ENCODE peak calls at places on chromosomes 5 and 9, in seven cellular contexts. X, H, U, M, Z, I and V are unnamed samples. For H3K9me3, the result is how much of the 10 kb centered on the place peaks cover.

GRCh38 chr5:76050131-76050530 is 33.1 kb upstream of the SV2C start:
- DNase-seq in X (no peak), H (no peak), U (no peak), M (no peak), Z (no peak), I (no peak), V (no peak)

GRCh38 chr5:73312146-73312871 is 136.3 kb downstream of the FOXD1 start:
- DNase-seq in X (no peak), H (peak), U (peak), M (no peak), Z (peak), I (no peak), V (peak)

GRCh38 chr9:93033541-93033940 is 25.0 kb upstream of the SUSD3 start:
- DNase-seq in X (no peak), H (no peak), U (no peak), M (no peak), Z (no peak), I (no peak), V (no peak)

GRCh38 chr5:175206651-175207050 is 237.3 kb downstream of the DRD1 start:
- DNase-seq in X (peak), H (no peak), U (no peak), M (no peak), Z (no peak), I (no peak), V (no peak)

GRCh38 chr9:8652282-8652681 is 852.7 kb upstream of the DMAC1 start:
- DNase-seq in X (no peak), H (no peak), U (no peak), M (no peak), Z (no peak), I (no peak), V (no peak)

GRCh38 chr5:111422245-111422644 is 90.1 kb downstream of the STARD4 start:
- DNase-seq in X (no peak), H (no peak), U (no peak), M (no peak), Z (no peak), I (no peak), V (no peak)

GRCh38 chr5:52702877-52703276 is 84.8 kb upstream of the ITGA1 start:
- DNase-seq in X (no peak), H (no peak), U (no peak), M (no peak), Z (no peak), I (no peak), V (no peak)

GRCh38 chr9:136711751-136712689 is at the start of gene DIPK1B:
- DNase-seq in X (no peak), H (no peak), U (no peak), M (no peak), Z (peak), I (no peak), V (no peak)

GRCh38 chr9:119283118-119283794 is 86.0 kb downstream of the BRINP1 start:
- DNase-seq in X (no peak), H (no peak), U (no peak), M (no peak), Z (peak), I (peak), V (no peak)

GRCh38 chr5:115389074-115389798 is 92.8 kb upstream of the CCDC112 start:
- DNase-seq in X (no peak), H (no peak), U (peak), M (no peak), Z (no peak), I (no peak), V (no peak)

GRCh38 chr5:2153350-2153749 is 270.6 kb upstream of the IRX4 start:
- DNase-seq in X (no peak), H (no peak), U (no peak), M (no peak), Z (no peak), I (no peak), V (no peak)

GRCh38 chr9:34545497-34545896 is 22.7 kb upstream of the ENHO start:
- DNase-seq in X (no peak), H (no peak), U (no peak), M (no peak), Z (no peak), I (no peak), V (no peak)

GRCh38 chr5:148966348-148966747 is 96.5 kb downstream of the SH3TC2 start:
- DNase-seq in X (no peak), H (no peak), U (no peak), M (no peak), Z (no peak), I (no peak), V (no peak)

GRCh38 chr9:136567651-136568287 is 21.9 kb upstream of the NOTCH1 start:
- DNase-seq in X (peak), H (no peak), U (peak), M (no peak), Z (peak), I (peak), V (no peak)

GRCh38 chr5:54021413-54022155 is 288.8 kb downstream of the ARL15 start:
- DNase-seq in X (no peak), H (no peak), U (peak), M (no peak), Z (no peak), I (no peak), V (no peak)

GRCh38 chr5:28523887-28524637 is 1485.7 kb upstream of the CDH9 start:
- DNase-seq in X (no peak), H (no peak), U (peak), M (no peak), Z (no peak), I (no peak), V (no peak)

GRCh38 chr9:84702469-84702868 is 32.9 kb downstream of the NTRK2 start:
- DNase-seq in X (no peak), H (no peak), U (no peak), M (no peak), Z (no peak), I (no peak), V (no peak)

GRCh38 chr5:134240421-134240962 is 14.6 kb upstream of the PPP2CA start:
- DNase-seq in X (no peak), H (no peak), U (peak), M (no peak), Z (peak), I (peak), V (no peak)

GRCh38 chr5:120447706-120448239 is 16.3 kb upstream of the PRR16 start:
- DNase-seq in X (no peak), H (no peak), U (no peak), M (no peak), Z (no peak), I (no peak), V (no peak)

GRCh38 chr5:149608936-149609502 is 27.7 kb downstream of the ARHGEF37 start:
- DNase-seq in X (no peak), H (no peak), U (no peak), M (no peak), Z (no peak), I (no peak), V (no peak)

GRCh38 chr5:108216890-108217289 is 165.0 kb downstream of the FBXL17 start:
- DNase-seq in X (no peak), H (no peak), U (peak), M (no peak), Z (peak), I (peak), V (no peak)

GRCh38 chr5:1668141-1668721 is 131.4 kb downstream of the MRPL36 start:
- DNase-seq in X (no peak), H (peak), U (no peak), M (no peak), Z (peak), I (peak), V (no peak)

GRCh38 chr9:5894237-5894959 is 3.7 kb downstream of the MLANA start:
- DNase-seq in X (no peak), H (no peak), U (no peak), M (no peak), Z (no peak), I (no peak), V (no peak)

GRCh38 chr9:69556707-69557106 is 115.5 kb downstream of the APBA1 start:
- DNase-seq in X (no peak), H (no peak), U (no peak), M (no peak), Z (no peak), I (no peak), V (no peak)

GRCh38 chr5:115751176-115751575 is 65.3 kb downstream of the CDO1 start:
- DNase-seq in X (no peak), H (no peak), U (no peak), M (no peak), Z (no peak), I (no peak), V (no peak)

GRCh38 chr5:95365302-95366095 is 25.7 kb upstream of the FAM81B start:
- DNase-seq in X (no peak), H (no peak), U (no peak), M (no peak), Z (no peak), I (no peak), V (no peak)

GRCh38 chr5:136036991-136037705 is 8.4 kb downstream of the TGFBI start:
- DNase-seq in X (peak), H (peak), U (no peak), M (no peak), Z (no peak), I (no peak), V (peak)

GRCh38 chr5:61334224-61335196 is 2.5 kb downstream of the ZSWIM6 start:
- DNase-seq in X (no peak), H (no peak), U (peak), M (no peak), Z (peak), I (no peak), V (no peak)

GRCh38 chr9:12698293-12698692 is 5.1 kb downstream of the TYRP1 start:
- DNase-seq in X (no peak), H (no peak), U (peak), M (no peak), Z (peak), I (no peak), V (no peak)

GRCh38 chr5:158660726-158661125 is 439.0 kb downstream of the EBF1 start:
- DNase-seq in X (no peak), H (no peak), U (no peak), M (no peak), Z (no peak), I (no peak), V (no peak)

GRCh38 chr5:173452098-173452497 is 123.9 kb upstream of the STC2 start:
- DNase-seq in X (no peak), H (no peak), U (peak), M (no peak), Z (no peak), I (peak), V (no peak)

GRCh38 chr5:54309751-54310432 is 481 bp downstream of the ARL15 start:
- DNase-seq in X (peak), H (peak), U (peak), M (no peak), Z (peak), I (peak), V (no peak)

GRCh38 chr5:51433052-51433710 is 49.9 kb downstream of the ISL1 start:
- DNase-seq in X (no peak), H (no peak), U (no peak), M (no peak), Z (no peak), I (no peak), V (no peak)

GRCh38 chr5:53123702-53124101 is 14.1 kb upstream of the MOCS2 start:
- DNase-seq in X (no peak), H (no peak), U (peak), M (no peak), Z (no peak), I (no peak), V (no peak)

GRCh38 chr9:98318041-98318790 is 62.8 kb upstream of the TBC1D2 start:
- DNase-seq in X (no peak), H (no peak), U (no peak), M (no peak), Z (no peak), I (no peak), V (no peak)

GRCh38 chr5:76425940-76426339 is 22.9 kb downstream of the IQGAP2 start:
- DNase-seq in X (no peak), H (no peak), U (no peak), M (no peak), Z (no peak), I (no peak), V (no peak)

GRCh38 chr9:13295556-13295955 is 16.1 kb upstream of the MPDZ start:
- DNase-seq in X (no peak), H (no peak), U (no peak), M (no peak), Z (no peak), I (no peak), V (no peak)

GRCh38 chr5:131634666-131634995 is 398 bp downstream of the RAPGEF6 start:
- DNase-seq in X (no peak), H (peak), U (peak), M (peak), Z (peak), I (peak), V (no peak)

GRCh38 chr5:96857454-96857853 is 18.8 kb upstream of the ERAP2 start:
- DNase-seq in X (no peak), H (no peak), U (no peak), M (no peak), Z (no peak), I (no peak), V (no peak)

GRCh38 chr5:96852769-96853168 is 23.5 kb upstream of the ERAP2 start:
- DNase-seq in X (no peak), H (no peak), U (peak), M (no peak), Z (no peak), I (no peak), V (no peak)

GRCh38 chr5:96854067-96854466 is 22.2 kb upstream of the ERAP2 start:
- DNase-seq in X (no peak), H (no peak), U (no peak), M (no peak), Z (no peak), I (no peak), V (no peak)

GRCh38 chr5:96857924-96858323 is 18.4 kb upstream of the ERAP2 start:
- DNase-seq in X (no peak), H (no peak), U (no peak), M (no peak), Z (no peak), I (no peak), V (no peak)

GRCh38 chr5:96855041-96855872 is 21.0 kb upstream of the ERAP2 start:
- DNase-seq in X (no peak), H (no peak), U (peak), M (no peak), Z (no peak), I (no peak), V (no peak)
- H3K4me3 ChIP-seq in X (no peak), H (no peak), U (peak), M (no peak), Z (no peak), I (no peak), V (no peak)

DNA sequence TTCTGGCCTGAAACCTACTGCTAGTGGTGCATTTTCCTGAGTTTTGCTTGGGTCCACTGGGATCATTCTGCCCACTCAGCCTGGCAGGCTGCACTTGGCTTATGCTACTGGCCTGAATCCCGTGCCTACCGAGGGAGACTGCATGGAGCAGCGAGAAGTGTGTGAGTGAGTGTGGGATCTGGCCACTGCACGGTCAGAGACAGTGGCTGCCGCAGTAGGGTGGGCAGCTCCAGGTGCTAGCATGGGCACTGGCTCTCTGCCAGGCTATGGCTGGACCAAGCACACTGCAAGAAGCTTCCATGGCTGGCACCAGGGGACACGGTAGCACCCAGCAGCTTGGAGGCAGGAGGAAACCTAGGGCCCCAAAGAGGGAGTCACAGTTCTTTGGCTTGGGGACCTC is 1058.7 kb upstream of the ACO1 start:
- DNase-seq in X (no peak), H (no peak), U (no peak), M (no peak), Z (no peak), I (no peak), V (no peak)
- H3K9me3 ChIP-seq in X (under half), H (under half), U (under half), M (under half), Z (under half), I (under half), V (under half)

DNA sequence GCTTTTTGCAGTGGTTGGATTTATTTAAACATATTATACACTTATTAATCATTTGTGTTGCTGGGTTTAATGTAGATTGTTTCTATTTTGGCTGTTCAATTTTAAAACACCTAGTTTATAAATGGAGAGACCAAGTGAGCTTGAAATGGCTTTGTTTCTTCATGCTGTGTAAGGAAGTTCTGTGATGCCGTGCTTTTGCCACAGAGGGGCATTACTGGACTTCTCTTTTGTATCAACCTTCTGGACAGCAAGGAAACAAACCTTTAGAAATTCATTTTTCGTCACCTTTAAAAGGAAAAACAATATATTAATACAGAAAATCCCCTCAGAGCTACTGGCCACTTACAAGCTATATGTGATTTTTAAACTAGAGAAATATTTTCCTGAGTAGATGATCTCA is 81.9 kb downstream of the DMRTA1 start:
- DNase-seq in X (no peak), H (no peak), U (peak), M (no peak), Z (peak), I (no peak), V (no peak)
- H3K4me3 ChIP-seq in X (no peak), H (no peak), U (no peak), M (no peak), Z (no peak), I (no peak), V (no peak)

DNA sequence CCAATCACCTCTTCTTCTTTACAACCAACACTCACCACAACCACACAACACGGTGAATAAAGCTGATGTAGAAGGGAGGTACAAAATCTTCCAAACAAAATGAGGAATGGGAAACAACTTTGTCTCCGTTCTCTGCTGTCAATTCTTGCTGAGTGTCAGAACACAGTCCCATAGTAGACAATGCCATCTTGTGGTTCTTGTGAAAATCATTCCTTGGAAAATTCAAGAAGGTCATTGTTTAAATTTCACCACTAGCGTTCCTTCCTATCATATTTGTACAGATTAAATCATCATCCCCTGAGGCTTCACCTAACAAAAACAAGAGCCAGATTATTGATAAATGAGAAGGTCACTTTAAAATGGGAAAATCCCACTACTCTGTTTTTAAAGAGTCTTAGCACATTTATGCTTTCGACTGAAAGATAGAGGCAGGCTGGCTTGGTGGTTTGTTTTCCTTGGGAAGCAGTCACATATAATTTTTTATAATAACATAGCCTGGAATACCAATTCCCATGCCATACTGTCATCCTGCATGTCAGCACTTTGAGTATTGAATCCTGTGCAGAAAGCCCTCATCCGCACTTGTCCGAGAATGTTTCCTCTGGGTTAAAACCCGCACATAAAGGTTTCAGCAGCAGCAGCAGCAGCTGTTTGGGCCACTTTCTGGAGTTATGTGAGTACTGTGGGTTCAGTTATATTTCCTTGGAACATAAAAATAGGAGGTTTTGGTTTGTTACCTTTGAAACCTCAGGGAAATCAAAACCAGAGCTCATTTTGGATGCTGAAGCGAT is 395.0 kb upstream of the SMARCA2 start:
- DNase-seq in X (no peak), H (no peak), U (peak), M (no peak), Z (no peak), I (no peak), V (no peak)
- H3K9me3 ChIP-seq in X (under half), H (under half), U (under half), M (under half), Z (under half), I (under half), V (under half)

GRCh38 chr9:127769101-127769500 is 9.4 kb downstream of the SH2D3C start:
- DNase-seq in X (no peak), H (no peak), U (no peak), M (no peak), Z (no peak), I (no peak), V (no peak)

GRCh38 chr9:127768666-127769065 is 9.8 kb downstream of the SH2D3C start:
- DNase-seq in X (no peak), H (no peak), U (no peak), M (no peak), Z (no peak), I (no peak), V (no peak)

GRCh38 chr9:127765418-127765817 is 13.0 kb downstream of the SH2D3C start:
- DNase-seq in X (no peak), H (no peak), U (no peak), M (no peak), Z (no peak), I (no peak), V (no peak)

GRCh38 chr9:127767909-127768331 is 10.5 kb downstream of the SH2D3C start:
- DNase-seq in X (no peak), H (no peak), U (no peak), M (no peak), Z (peak), I (no peak), V (no peak)

GRCh38 chr9:127767405-127767804 is 11.1 kb downstream of the SH2D3C start:
- DNase-seq in X (no peak), H (no peak), U (no peak), M (no peak), Z (no peak), I (no peak), V (no peak)
- H3K4me3 ChIP-seq in X (no peak), H (peak), U (no peak), M (peak), Z (no peak), I (no peak), V (peak)

GRCh38 chr5:56786346-56786745 is 29.0 kb upstream of the MAP3K1 start:
- DNase-seq in X (no peak), H (no peak), U (no peak), M (no peak), Z (no peak), I (no peak), V (no peak)

DNA sequence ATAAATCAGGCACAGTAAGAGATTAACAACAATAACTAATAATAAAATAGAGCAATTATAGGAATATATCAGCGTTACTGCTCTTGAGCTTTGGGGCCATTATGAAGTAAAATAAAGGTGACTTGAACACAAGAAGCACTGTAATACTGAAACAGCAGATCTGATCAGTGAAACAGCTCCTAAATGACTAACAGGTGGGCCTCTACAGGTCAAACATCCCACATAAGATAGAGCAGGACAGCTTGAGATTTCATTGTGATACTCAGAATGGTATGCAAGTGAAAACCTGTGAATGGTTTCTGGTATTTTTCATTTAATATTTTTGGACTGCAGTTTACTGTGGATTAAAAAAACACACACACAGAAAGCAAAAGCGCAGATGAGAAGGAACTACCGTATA is 24.0 kb upstream of the MAP3K1 start:
- DNase-seq in X (no peak), H (no peak), U (no peak), M (no peak), Z (no peak), I (no peak), V (no peak)
- H3K9me3 ChIP-seq in X (under half), H (under half), U (under half), M (under half), Z (under half), I (under half), V (under half)